ENCODE peak calls at places on chromosomes 11 and 22, in six cellular contexts. R, N, O, H, P and S are unnamed samples.

GRCh38 chr22:39514373-39514973 is 5.9 kb upstream of the ATF4 start:
- DNase-seq in P (no peak), R (peak), O (peak), H (peak), N (no peak), S (peak)

GRCh38 chr22:40044870-40045834 is 50.4 kb downstream of the FAM83F start:
- DNase-seq in R (peak), O (peak), N (no peak), P (no peak), H (no peak), S (peak)

GRCh38 chr22:19097518-19097917 is 24.7 kb downstream of the DGCR2 start:
- DNase-seq in P (no peak), H (no peak), N (no peak), O (peak), R (no peak), S (no peak)

GRCh38 chr11:47188262-47188661 is 2.0 kb upstream of the PACSIN3 start:
- DNase-seq in P (no peak), O (no peak), H (no peak), N (no peak), R (no peak), S (no peak)

GRCh38 chr11:112223754-112224532 is 2.3 kb upstream of the PTS start:
- DNase-seq in H (no peak), O (no peak), P (no peak), N (no peak), R (no peak), S (no peak)

GRCh38 chr11:119153049-119153818 is 4.4 kb downstream of the ABCG4 start:
- DNase-seq in P (no peak), O (no peak), H (no peak), N (no peak), R (no peak), S (no peak)

GRCh38 chr11:134014502-134014901 is 54.4 kb upstream of the JAM3 start:
- DNase-seq in H (no peak), N (no peak), P (no peak), R (no peak), O (peak), S (no peak)

GRCh38 chr22:50523806-50524663 is 1.4 kb downstream of the SCO2 start:
- DNase-seq in H (no peak), R (no peak), O (no peak), N (peak), P (no peak), S (no peak)

GRCh38 chr22:19477321-19478085 is 1.5 kb downstream of the UFD1 start:
- DNase-seq in R (no peak), N (no peak), O (no peak), P (no peak), H (no peak), S (no peak)

GRCh38 chr22:23532756-23533155 is 47.3 kb downstream of the IGLL1 start:
- DNase-seq in N (no peak), H (no peak), R (no peak), O (no peak), P (no peak), S (no peak)

GRCh38 chr11:128948583-128948982 is 5.9 kb upstream of the TP53AIP1 start:
- DNase-seq in H (no peak), P (no peak), R (no peak), O (no peak), N (no peak), S (no peak)

GRCh38 chr22:48089601-48090331 is 1327.3 kb downstream of the TBC1D22A start:
- DNase-seq in H (peak), O (no peak), N (no peak), P (no peak), R (no peak), S (peak)

GRCh38 chr11:1239596-1240205 is 16.8 kb downstream of the MUC5B start:
- DNase-seq in P (no peak), N (no peak), R (no peak), O (no peak), H (no peak), S (no peak)

GRCh38 chr11:110948112-110948511 is 235.9 kb upstream of the ARHGAP20 start:
- DNase-seq in H (no peak), R (no peak), N (no peak), P (no peak), O (no peak), S (no peak)

GRCh38 chr11:59152312-59152967 is 9.8 kb downstream of the FAM111A start:
- DNase-seq in O (no peak), H (no peak), N (no peak), R (no peak), P (no peak), S (no peak)

GRCh38 chr11:2305140-2305861 is 3.5 kb downstream of the TSPAN32 start:
- DNase-seq in H (peak), R (peak), N (peak), O (peak), P (no peak), S (peak)

GRCh38 chr11:107785401-107785800 is 73.2 kb downstream of the SLC35F2 start:
- DNase-seq in P (peak), N (no peak), R (peak), H (no peak), O (no peak), S (no peak)

GRCh38 chr11:65867284-65868071 is 5.1 kb downstream of the EFEMP2 start:
- DNase-seq in N (no peak), P (no peak), O (no peak), R (no peak), H (no peak), S (peak)

GRCh38 chr11:23976776-23977380 is 520.0 kb upstream of the LUZP2 start:
- DNase-seq in H (no peak), R (no peak), P (no peak), O (no peak), N (no peak), S (no peak)

GRCh38 chr11:68751331-68751856 is at the start of gene TESMIN:
- DNase-seq in H (peak), P (no peak), R (peak), N (peak), O (peak), S (peak)

GRCh38 chr11:17351510-17352176 is at the start of gene NCR3LG1:
- DNase-seq in H (peak), R (peak), O (peak), N (no peak), P (no peak), S (peak)

GRCh38 chr22:25161916-25162530 is 37.6 kb upstream of the CRYBB3 start:
- DNase-seq in H (no peak), R (no peak), P (no peak), O (no peak), N (no peak), S (no peak)

GRCh38 chr11:35618497-35619029 is 303 bp downstream of the FJX1 start:
- DNase-seq in H (no peak), O (peak), R (no peak), N (no peak), P (no peak), S (no peak)

GRCh38 chr11:68297494-68297811 is 14.9 kb upstream of the LRP5 start:
- DNase-seq in H (no peak), P (no peak), O (no peak), R (no peak), N (no peak), S (no peak)

GRCh38 chr11:57974830-57975229 is 48.9 kb upstream of the OR9Q1 start:
- DNase-seq in R (no peak), P (no peak), O (no peak), H (peak), N (no peak), S (no peak)

GRCh38 chr11:65661599-65662246 is 993 bp downstream of the RELA start:
- DNase-seq in O (no peak), R (no peak), H (no peak), N (no peak), P (no peak), S (peak)

GRCh38 chr22:46175631-46176030 is 25.3 kb downstream of the PPARA start:
- DNase-seq in P (no peak), R (no peak), H (no peak), N (no peak), O (no peak), S (no peak)

GRCh38 chr11:35151896-35152295 is 12.9 kb downstream of the CD44 start:
- DNase-seq in P (no peak), N (no peak), H (no peak), O (no peak), R (no peak), S (no peak)

GRCh38 chr22:49232319-49233067 is 595.2 kb downstream of the BRD1 start:
- DNase-seq in R (no peak), H (no peak), O (no peak), N (no peak), P (no peak), S (peak)

GRCh38 chr22:46701262-46701661 is 36.8 kb downstream of the CERK start:
- DNase-seq in R (no peak), P (no peak), N (no peak), O (no peak), H (no peak), S (no peak)